ENCODE peak calls at places on chromosomes 5 and 9, in six cellular contexts. B is T-helper 1 cell; P is activated T-cell treated with anti-CD3 and anti-CD28 coated beads, Interleukin-2, amount 50 U/mL, for 72 hours; L is activated CD4-positive, alpha-beta T cell treated with anti-CD3 and anti-CD28 coated beads for 24 hours; U is HEK293T; Y is GM04503. F is an unnamed sample.

GRCh38 chr9:25678147-25678666 is at the start of gene TUSC1:
- DNase-seq in B (no peak), P (peak; percentile 7), L (no peak), U (peak; percentile 74), Y (peak; percentile 42), F (peak; percentile 58)

GRCh38 chr5:114898602-114899001 is 271.1 kb downstream of the TRIM36 start:
- DNase-seq in B (no peak), P (no peak), L (no peak), U (no peak), Y (no peak), F (no peak)

GRCh38 chr9:135507104-135508035 is 6.9 kb downstream of the MRPS2 start:
- DNase-seq in B (no peak), P (no peak), L (no peak), U (no peak), Y (no peak), F (no peak)

GRCh38 chr9:22124263-22125011 is 115.3 kb upstream of the CDKN2B start:
- DNase-seq in B (no peak), P (no peak), L (no peak), U (peak; percentile 87), Y (no peak), F (no peak)

GRCh38 chr5:24385617-24386016 is 259.2 kb downstream of the CDH10 start:
- DNase-seq in B (no peak), P (no peak), L (no peak), U (no peak), Y (no peak), F (no peak)

GRCh38 chr9:88179080-88179521 is 40.8 kb upstream of the SPATA31C2 start:
- DNase-seq in B (no peak), P (peak; percentile 15), L (no peak), U (no peak), Y (no peak), F (no peak)

GRCh38 chr5:57524661-57525060 is 42.0 kb upstream of the ACTBL2 start:
- DNase-seq in B (no peak), P (no peak), L (no peak), U (no peak), Y (no peak), F (no peak)

GRCh38 chr5:111635151-111635945 is 121.6 kb downstream of the NREP start:
- DNase-seq in B (no peak), P (no peak), L (no peak), U (no peak), Y (no peak), F (no peak)

GRCh38 chr9:16752615-16753014 is 117.9 kb downstream of the BNC2 start:
- DNase-seq in B (no peak), P (no peak), L (no peak), U (no peak), Y (no peak), F (no peak)

GRCh38 chr5:10366310-10367297 is 13.1 kb downstream of the MARCHF6 start:
- DNase-seq in B (no peak), P (no peak), L (no peak), U (no peak), Y (peak; percentile 33), F (no peak)

GRCh38 chr9:103941104-103941503 is 153.0 kb upstream of the SMC2 start:
- DNase-seq in B (no peak), P (no peak), L (no peak), U (no peak), Y (no peak), F (no peak)

GRCh38 chr9:37998881-37999311 is 70.1 kb downstream of the SHB start:
- DNase-seq in B (no peak), P (no peak), L (no peak), U (no peak), Y (no peak), F (no peak)

GRCh38 chr5:38563624-38564023 is 7.2 kb upstream of the LIFR start:
- DNase-seq in B (no peak), P (no peak), L (no peak), U (no peak), Y (no peak), F (no peak)

GRCh38 chr5:90263102-90263501 is 146.5 kb downstream of the CETN3 start:
- DNase-seq in B (no peak), P (no peak), L (no peak), U (no peak), Y (no peak), F (no peak)

GRCh38 chr5:126525630-126526245 is 69.3 kb downstream of the ALDH7A1 start:
- DNase-seq in B (no peak), P (no peak), L (no peak), U (no peak), Y (no peak), F (no peak)

GRCh38 chr9:83584995-83585394 is 37.9 kb upstream of the IDNK start:
- DNase-seq in B (no peak), P (no peak), L (no peak), U (no peak), Y (no peak), F (no peak)

GRCh38 chr9:13279284-13280162 is at the start of gene MPDZ:
- DNase-seq in B (no peak), P (no peak), L (no peak), U (peak; percentile 65), Y (no peak), F (peak; percentile 24)

GRCh38 chr5:97735209-97735608 is 552.2 kb upstream of the RIOK2 start:
- DNase-seq in B (no peak), P (no peak), L (no peak), U (no peak), Y (peak; percentile 56), F (no peak)

GRCh38 chr5:103934303-103934702 is 371.7 kb upstream of the NUDT12 start:
- DNase-seq in B (no peak), P (no peak), L (no peak), U (no peak), Y (no peak), F (no peak)

GRCh38 chr5:40689442-40689841 is 9.7 kb downstream of the PTGER4 start:
- DNase-seq in B (no peak), P (peak; percentile 73), L (no peak), U (no peak), Y (peak; percentile 84), F (no peak)

F was measured in omental fat pad.